ENCODE peak calls at places on chromosomes 7 and 10, in ten cellular contexts. C is stromal cell of bone marrow; N is astrocyte of the spinal cord; E is mesothelial cell of epicardium; F is NCI-H1092; J is right lobe of liver; G is activated naive CD4-positive, alpha-beta T cell treated with Interleukin-2 at 50 U/mL for 16 hours; Q is NCI-H1105; Y is endothelial cell; L is GM19239. S is an unnamed sample.

GRCh38 chr7:95693551-95694333 is 78.6 kb upstream of the DYNC1I1 start:
- DNase-seq in L (no peak), C (no peak), F (no peak), Y (no peak), G (no peak), E (no peak), J (no peak), Q (no peak), N (no peak), S (no peak)

GRCh38 chr7:55365103-55365679 is at the start of gene LANCL2:
- DNase-seq in J (peak), L (no peak), G (peak), Q (peak), F (peak), N (peak), Y (no peak), E (peak), C (no peak), S (no peak)

GRCh38 chr10:119319920-119320258 is 112.5 kb downstream of the GRK5 start:
- DNase-seq in Y (no peak), G (no peak), L (no peak), F (no peak), Q (no peak), E (no peak), N (no peak), J (no peak), C (no peak), S (no peak)

GRCh38 chr7:48438196-48438595 is 266.9 kb downstream of the ABCA13 start:
- DNase-seq in L (no peak), N (peak), C (no peak), Q (no peak), E (no peak), J (no peak), G (no peak), Y (no peak), F (no peak), S (no peak)

GRCh38 chr10:96700477-96701099 is 19.7 kb downstream of the PIK3AP1 start:
- DNase-seq in F (no peak), Q (no peak), J (peak), N (no peak), C (no peak), L (peak), E (no peak), G (no peak), Y (no peak), S (peak)

GRCh38 chr10:60572511-60573194 is 183.0 kb upstream of the ANK3 start:
- DNase-seq in Q (peak), G (peak), Y (peak), N (peak), J (peak), L (no peak), E (peak), F (peak), C (peak), S (peak)

GRCh38 chr10:7788640-7789335 is 811 bp downstream of the ATP5F1C start:
- DNase-seq in Y (no peak), G (no peak), J (peak), F (no peak), N (peak), Q (no peak), E (no peak), L (no peak), C (no peak), S (no peak)

GRCh38 chr7:137980308-137980707 is 21.6 kb downstream of the CREB3L2 start:
- DNase-seq in N (no peak), L (no peak), E (no peak), F (no peak), G (no peak), C (no peak), Q (no peak), J (no peak), Y (no peak), S (no peak)

GRCh38 chr7:39338716-39339115 is 227.5 kb upstream of the YAE1 start:
- DNase-seq in C (no peak), L (no peak), J (no peak), Y (no peak), E (no peak), F (no peak), G (no peak), N (no peak), Q (no peak), S (no peak)

GRCh38 chr10:7541137-7542087 is 125.4 kb downstream of the ITIH5 start:
- DNase-seq in L (no peak), Q (no peak), F (no peak), E (no peak), Y (no peak), J (peak), N (peak), G (no peak), C (no peak), S (peak)

GRCh38 chr7:136133491-136133990 is 156.4 kb upstream of the MTPN start:
- DNase-seq in Q (no peak), E (no peak), G (no peak), Y (no peak), C (no peak), N (peak), J (no peak), L (no peak), F (no peak), S (no peak)

GRCh38 chr10:96493254-96493653 is 20.5 kb downstream of the TLL2 start:
- DNase-seq in G (no peak), N (no peak), E (no peak), L (no peak), J (no peak), Y (no peak), F (no peak), C (no peak), Q (no peak), S (no peak)

GRCh38 chr10:114045071-114045737 is 1.5 kb downstream of the ADRB1 start:
- DNase-seq in F (no peak), Y (peak), E (peak), N (no peak), Q (no peak), G (no peak), J (no peak), C (no peak), L (peak), S (peak)

GRCh38 chr10:52213511-52213831 is 100.6 kb upstream of the DKK1 start:
- DNase-seq in G (no peak), J (no peak), L (no peak), Q (no peak), Y (no peak), E (no peak), C (peak), N (peak), F (no peak), S (no peak)

GRCh38 chr7:12647364-12648219 is 39.8 kb upstream of the ARL4A start:
- DNase-seq in E (no peak), G (no peak), Q (no peak), J (no peak), F (no peak), N (peak), C (no peak), L (no peak), Y (no peak), S (no peak)

GRCh38 chr10:11243425-11244222 is 226.0 kb downstream of the CELF2 start:
- DNase-seq in Q (no peak), C (no peak), F (no peak), N (peak), G (no peak), Y (no peak), L (no peak), J (no peak), E (no peak), S (no peak)

GRCh38 chr7:44757311-44757710 is 8.7 kb downstream of the ZMIZ2 start:
- DNase-seq in Y (no peak), C (no peak), J (no peak), Q (no peak), L (no peak), E (no peak), G (no peak), F (no peak), N (no peak), S (peak)

GRCh38 chr10:69375307-69376151 is 41.2 kb downstream of the TACR2 start:
- DNase-seq in Y (no peak), G (no peak), E (no peak), Q (no peak), L (no peak), N (no peak), C (no peak), J (no peak), F (no peak), S (no peak)

S was measured in left ventricle myocardium inferior.